ENCODE peak calls at places on chromosomes 6 and 20, in ten cellular contexts. V is A549, T is PC-9, Y is stomach, C is AG04449, L is epithelial cell of esophagus, Q is Peyer's patch, W is mucosa of descending colon, S is PC-3, J is aorta. B is an unnamed sample.

GRCh38 chr6:47733879-47734558 is 35.6 kb downstream of the ADGRF4 start:
- DNase-seq in T (no peak), S (peak), Q (no peak), W (no peak), V (peak), Y (no peak), L (peak), C (no peak), J (no peak), B (no peak)

GRCh38 chr6:160065200-160065599 is 56.4 kb upstream of the SLC22A1 start:
- DNase-seq in J (no peak), Y (no peak), W (no peak), V (no peak), L (peak), T (no peak), C (no peak), S (peak), Q (no peak), B (no peak)

GRCh38 chr6:87697581-87698552 is 4.2 kb downstream of the AKIRIN2 start:
- DNase-seq in T (no peak), L (no peak), V (no peak), J (no peak), S (no peak), C (peak), Y (no peak), W (no peak), Q (no peak), B (peak)

GRCh38 chr6:170291271-170292110 is 613 bp upstream of the DLL1 start:
- DNase-seq in V (no peak), Y (peak), Q (peak), J (peak), W (peak), C (no peak), T (no peak), S (peak), L (peak), B (no peak)

GRCh38 chr20:1375515-1375914 is 17.3 kb downstream of the FKBP1A start:
- DNase-seq in S (peak), Q (no peak), W (no peak), C (peak), T (no peak), Y (no peak), L (no peak), V (no peak), J (no peak), B (no peak)

GRCh38 chr6:166602928-166603690 is 16.6 kb upstream of the RAMACL start:
- DNase-seq in C (no peak), L (no peak), Y (no peak), W (no peak), Q (no peak), J (no peak), S (no peak), T (no peak), V (no peak), B (no peak)

GRCh38 chr6:156960525-156960924 is 183.3 kb downstream of the ARID1B start:
- DNase-seq in S (no peak), Y (no peak), V (no peak), T (no peak), J (no peak), L (no peak), C (no peak), Q (no peak), W (no peak), B (no peak)

GRCh38 chr6:141107562-141108160 is 1025.1 kb upstream of the GJE1 start:
- DNase-seq in Q (no peak), V (no peak), T (peak), Y (no peak), S (peak), J (no peak), W (no peak), L (peak), C (no peak), B (peak)

GRCh38 chr20:33653900-33654596 is 8.1 kb upstream of the C20orf144 start:
- DNase-seq in Q (peak), L (peak), C (no peak), V (no peak), J (no peak), W (peak), S (peak), Y (peak), T (peak), B (no peak)

GRCh38 chr20:59018817-59019216 is 412 bp upstream of the TUBB1 start:
- DNase-seq in Q (peak), S (no peak), L (no peak), W (no peak), C (no peak), T (no peak), V (no peak), J (peak), Y (no peak), B (no peak)

GRCh38 chr6:28943557-28944411 is 20.0 kb upstream of the TRIM27 start:
- DNase-seq in L (peak), W (peak), Y (peak), Q (peak), C (no peak), S (peak), J (peak), T (peak), V (peak), B (peak)

GRCh38 chr6:26196846-26197683 is 109.8 kb downstream of the HFE start:
- DNase-seq in J (peak), W (peak), S (peak), L (peak), Q (peak), C (no peak), T (peak), V (no peak), Y (peak), B (peak)

GRCh38 chr20:3758566-3758965 is 9.0 kb downstream of the ADISSP start:
- DNase-seq in V (no peak), W (no peak), J (no peak), T (no peak), Y (no peak), L (no peak), Q (no peak), S (no peak), C (no peak), B (no peak)

GRCh38 chr6:8574749-8575468 is 139.6 kb upstream of the SLC35B3 start:
- DNase-seq in W (no peak), S (no peak), T (no peak), V (no peak), C (no peak), L (no peak), J (no peak), Y (no peak), Q (no peak), B (no peak)

GRCh38 chr6:148064406-148065134 is 278.1 kb upstream of the SASH1 start:
- DNase-seq in Y (no peak), S (peak), C (peak), L (no peak), J (no peak), V (no peak), T (no peak), W (no peak), Q (no peak), B (peak)

GRCh38 chr20:63062188-63063140 is 55.7 kb upstream of the BHLHE23 start:
- DNase-seq in C (no peak), W (no peak), Y (no peak), L (no peak), J (peak), T (no peak), V (no peak), Q (peak), S (no peak), B (no peak)

GRCh38 chr6:151914475-151914874 is 107.0 kb downstream of the ESR1 start:
- DNase-seq in V (peak), S (peak), Q (no peak), Y (no peak), J (no peak), C (no peak), W (no peak), T (peak), L (peak), B (no peak)

GRCh38 chr20:54200487-54201267 is 7.2 kb upstream of the PFDN4 start:
- DNase-seq in T (peak), C (no peak), V (no peak), S (peak), L (peak), Q (no peak), J (no peak), W (no peak), Y (no peak), B (no peak)

GRCh38 chr20:17525650-17526049 is 5.5 kb downstream of the BFSP1 start:
- DNase-seq in L (peak), T (peak), W (no peak), S (peak), J (no peak), V (peak), C (no peak), Q (peak), Y (peak), B (no peak)

GRCh38 chr6:155132617-155133016 is 131.2 kb upstream of the CLDN20 start:
- DNase-seq in T (no peak), L (no peak), Q (no peak), V (no peak), Y (no peak), W (no peak), C (no peak), J (no peak), S (no peak), B (no peak)

GRCh38 chr20:44447827-44448419 is 27.8 kb upstream of the TTPAL start:
- DNase-seq in L (no peak), C (no peak), V (no peak), T (no peak), Q (peak), W (no peak), S (no peak), Y (no peak), J (no peak), B (no peak)

GRCh38 chr20:55269913-55270312 is 735.4 kb downstream of the CBLN4 start:
- DNase-seq in T (no peak), C (no peak), V (no peak), S (no peak), Q (no peak), J (no peak), L (peak), Y (no peak), W (no peak), B (no peak)

GRCh38 chr6:74073896-74074295 is 377.9 kb downstream of the CD109 start:
- DNase-seq in S (peak), C (no peak), L (peak), T (no peak), J (no peak), Y (no peak), Q (no peak), V (no peak), W (no peak), B (no peak)

GRCh38 chr6:69097948-69098347 is 462.9 kb downstream of the ADGRB3 start:
- DNase-seq in C (no peak), S (no peak), T (no peak), V (no peak), L (no peak), Q (no peak), J (no peak), Y (no peak), W (no peak), B (no peak)

GRCh38 chr6:111661541-111662041 is 55.9 kb upstream of the TRAF3IP2 start:
- DNase-seq in S (no peak), V (no peak), Q (no peak), Y (peak), T (no peak), J (no peak), C (no peak), L (no peak), W (peak), B (no peak)

GRCh38 chr6:131173680-131174079 is 38.4 kb downstream of the AKAP7 start:
- DNase-seq in Y (no peak), V (no peak), Q (no peak), L (no peak), W (no peak), S (no peak), T (no peak), C (no peak), J (no peak), B (no peak)

GRCh38 chr20:25584905-25585704 is at the start of gene NINL:
- DNase-seq in S (peak), C (no peak), T (peak), Y (peak), W (peak), V (peak), L (peak), Q (peak), J (peak), B (no peak)

GRCh38 chr6:34601706-34602105 is 45.6 kb upstream of the SPDEF start:
- DNase-seq in J (no peak), V (no peak), W (no peak), S (no peak), T (no peak), Y (no peak), L (no peak), C (no peak), Q (no peak), B (no peak)

GRCh38 chr6:105646391-105646867 is 243.5 kb upstream of the PREP start:
- DNase-seq in V (no peak), Y (no peak), W (no peak), T (peak), Q (peak), L (peak), S (peak), C (no peak), J (no peak), B (no peak)

GRCh38 chr20:52132337-52132736 is 59.2 kb downstream of the ZFP64 start:
- DNase-seq in T (no peak), S (no peak), J (no peak), W (no peak), L (no peak), C (no peak), Y (no peak), V (no peak), Q (no peak), B (no peak)

GRCh38 chr6:30820196-30820595 is 64.1 kb upstream of the DDR1 start:
- DNase-seq in W (peak), Y (peak), J (peak), V (peak), Q (peak), L (peak), S (peak), C (no peak), T (peak), B (no peak)

GRCh38 chr6:76771076-76771634 is 692.1 kb downstream of the HTR1B start:
- DNase-seq in C (no peak), Y (peak), W (no peak), V (no peak), J (no peak), T (no peak), S (no peak), Q (no peak), L (no peak), B (no peak)

GRCh38 chr6:109008951-109009760 is 85.5 kb downstream of the SESN1 start:
- DNase-seq in T (peak), V (peak), L (peak), Y (peak), Q (peak), S (peak), W (peak), C (no peak), J (peak), B (peak)

GRCh38 chr6:30824698-30825097 is 59.6 kb upstream of the DDR1 start:
- DNase-seq in T (no peak), L (no peak), S (no peak), C (no peak), Q (no peak), V (no peak), W (no peak), J (no peak), Y (no peak), B (no peak)

GRCh38 chr6:36720251-36721141 is 22.9 kb downstream of the RAB44 start:
- DNase-seq in V (no peak), J (no peak), T (no peak), L (no peak), W (no peak), C (no peak), Q (peak), S (no peak), Y (no peak), B (no peak)

GRCh38 chr6:6319947-6320811 is at the start of gene F13A1:
- DNase-seq in W (peak), V (no peak), J (peak), Q (peak), Y (no peak), L (no peak), S (no peak), C (no peak), T (no peak), B (no peak)
- H3K4me3 ChIP-seq in W (no peak), V (no peak), J (no peak), Q (no peak), Y (peak), L (no peak), S (no peak), C (no peak), T (no peak), B (no peak)

DNA sequence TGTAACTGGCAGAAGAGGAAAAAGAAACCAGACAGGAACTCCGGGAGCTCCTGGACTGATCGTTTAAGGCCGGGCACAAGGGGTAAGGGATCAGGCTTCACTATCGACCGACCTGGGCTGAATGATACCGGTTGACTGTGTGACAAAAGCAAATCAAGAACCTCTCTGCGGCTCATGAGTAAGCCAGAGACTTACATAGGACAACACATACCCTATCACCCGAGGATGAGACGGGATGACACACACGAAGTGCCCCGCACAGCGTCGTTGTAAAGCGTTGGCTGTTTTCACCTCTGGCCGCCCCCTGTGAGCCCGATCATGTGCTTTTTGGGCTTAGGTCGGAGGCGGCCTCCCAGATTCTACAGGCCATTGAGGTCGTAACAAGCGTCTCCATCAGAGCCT is 695 bp upstream of the TGIF2 start:
- DNase-seq in J (no peak), Q (peak), S (no peak), W (no peak), Y (peak), C (no peak), T (no peak), L (peak), V (peak), B (no peak)
- H3K4me3 ChIP-seq in J (no peak), Q (peak), S (no peak), W (no peak), Y (peak), C (peak), T (peak), L (peak), V (peak), B (peak)

GRCh38 chr6:138594042-138594636 is 94.8 kb upstream of the NHSL1 start:
- DNase-seq in S (no peak), T (no peak), V (no peak), Y (no peak), J (no peak), W (no peak), L (no peak), Q (no peak), C (no peak), B (no peak)
- H3K4me3 ChIP-seq in S (peak), T (peak), V (no peak), Y (no peak), J (no peak), W (no peak), L (no peak), Q (no peak), C (no peak), B (peak)

DNA sequence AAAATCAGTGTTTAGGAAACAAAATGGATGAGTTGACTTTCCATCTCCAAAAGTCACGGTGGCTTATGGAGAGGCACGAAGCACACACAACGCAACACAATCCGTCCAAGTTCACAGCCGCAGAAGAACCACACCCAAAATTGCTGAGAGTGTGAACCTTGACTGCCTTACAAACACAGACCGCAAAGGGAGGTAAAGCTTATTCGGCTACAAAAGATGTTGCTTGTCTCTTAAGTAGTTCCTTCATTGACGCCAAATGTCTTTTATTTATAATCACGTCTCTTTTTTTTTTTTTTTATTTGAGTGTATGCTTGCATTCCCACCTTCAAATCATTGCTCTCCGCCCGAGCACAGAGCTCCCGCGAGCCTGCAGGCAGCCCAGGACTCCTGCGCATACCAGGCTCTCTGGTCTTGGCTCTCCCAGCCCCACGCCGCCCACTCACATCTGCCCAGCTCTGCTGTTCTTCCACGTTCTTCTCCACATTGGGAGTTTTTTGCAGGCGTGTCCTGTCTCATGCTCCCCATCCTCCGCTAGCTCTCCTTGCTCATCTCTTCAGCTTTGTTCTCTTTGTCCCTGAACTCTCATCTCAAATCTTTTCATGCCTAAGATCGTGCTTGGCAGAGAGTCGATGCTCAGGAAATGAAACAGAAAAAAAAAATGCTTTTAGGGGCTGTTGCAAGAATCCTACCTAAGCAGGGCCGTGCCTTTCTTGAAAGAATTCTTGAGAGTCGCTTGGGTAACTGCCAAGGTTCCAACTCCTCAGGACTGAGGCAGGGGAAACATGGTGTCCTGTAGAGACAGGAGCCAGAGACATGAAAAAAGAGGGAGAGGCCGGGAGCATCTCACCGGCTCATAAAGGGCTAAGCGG is 25.8 kb downstream of the LY86 start:
- DNase-seq in Q (no peak), S (no peak), J (no peak), T (no peak), V (no peak), C (no peak), L (peak), W (no peak), Y (no peak), B (no peak)
- H3K4me3 ChIP-seq in Q (no peak), S (no peak), J (no peak), T (no peak), V (no peak), C (no peak), L (no peak), W (no peak), Y (no peak), B (no peak)

B was measured in HFF-Myc.